ENCODE peak calls at places on chromosomes 13 and 19, in six cellular contexts. M is heart right ventricle, R is neural progenitor cell, J is endothelial cell of umbilical vein, Q is heart left ventricle, B is AG04450. Y is an unnamed sample.

GRCh38 chr13:99227331-99227900 is 26.8 kb downstream of the UBAC2 start:
- DNase-seq in M (no peak), R (no peak), J (no peak), Q (no peak), B (no peak), Y (no peak)

GRCh38 chr13:28488376-28489005 is 6.4 kb downstream of the FLT1 start:
- DNase-seq in M (no peak), R (no peak), J (no peak), Q (no peak), B (no peak), Y (no peak)

GRCh38 chr19:38665950-38666661 is 18.7 kb downstream of the ACTN4 start:
- DNase-seq in M (peak), R (peak), J (peak), Q (peak), B (no peak), Y (no peak)

GRCh38 chr19:4083677-4084546 is 17.2 kb upstream of the ZBTB7A start:
- DNase-seq in M (peak), R (no peak), J (no peak), Q (no peak), B (no peak), Y (peak)

GRCh38 chr13:52892925-52893324 is 44.5 kb upstream of the PCDH8 start:
- DNase-seq in M (no peak), R (no peak), J (no peak), Q (no peak), B (no peak), Y (no peak)

GRCh38 chr19:19820774-19821315 is 705 bp downstream of the ZNF506 start:
- DNase-seq in M (no peak), R (no peak), J (no peak), Q (no peak), B (no peak), Y (peak)

GRCh38 chr13:97133955-97134354 is 88.2 kb upstream of the MBNL2 start:
- DNase-seq in M (no peak), R (no peak), J (no peak), Q (no peak), B (no peak), Y (no peak)

GRCh38 chr13:100694722-100695644 is 20.4 kb upstream of the TMTC4 start:
- DNase-seq in M (no peak), R (peak), J (peak), Q (no peak), B (no peak), Y (peak)

GRCh38 chr19:35458821-35459391 is 10.8 kb downstream of the FFAR2 start:
- DNase-seq in M (no peak), R (no peak), J (peak), Q (no peak), B (no peak), Y (no peak)

GRCh38 chr13:113147206-113147605 is 11.2 kb upstream of the PROZ start:
- DNase-seq in M (no peak), R (no peak), J (no peak), Q (no peak), B (no peak), Y (no peak)

GRCh38 chr19:4715529-4716221 is 8.0 kb downstream of the DPP9 start:
- DNase-seq in M (no peak), R (no peak), J (no peak), Q (no peak), B (no peak), Y (no peak)

GRCh38 chr19:4197625-4198466 is 15.4 kb downstream of the ANKRD24 start:
- DNase-seq in M (no peak), R (peak), J (no peak), Q (no peak), B (no peak), Y (no peak)

GRCh38 chr13:32164622-32165268 is 133.2 kb downstream of the FRY start:
- DNase-seq in M (no peak), R (peak), J (peak), Q (peak), B (peak), Y (peak)

GRCh38 chr19:2524840-2525723 is 49.2 kb downstream of the GADD45B start:
- DNase-seq in M (no peak), R (no peak), J (no peak), Q (no peak), B (no peak), Y (peak)

GRCh38 chr19:45469835-45470146 is 2.0 kb downstream of the FOSB start:
- DNase-seq in M (no peak), R (no peak), J (no peak), Q (no peak), B (no peak), Y (peak)

GRCh38 chr13:74444877-74445479 is 310.8 kb upstream of the KLF12 start:
- DNase-seq in M (no peak), R (no peak), J (no peak), Q (no peak), B (no peak), Y (peak)

GRCh38 chr13:71758823-71759222 is 108.2 kb downstream of the DACH1 start:
- DNase-seq in M (no peak), R (no peak), J (peak), Q (no peak), B (no peak), Y (no peak)

GRCh38 chr13:71759506-71760225 is 107.3 kb downstream of the DACH1 start:
- DNase-seq in M (no peak), R (peak), J (no peak), Q (no peak), B (no peak), Y (no peak)

GRCh38 chr13:71760226-71760591 is 106.8 kb downstream of the DACH1 start:
- DNase-seq in M (no peak), R (no peak), J (no peak), Q (no peak), B (no peak), Y (no peak)

GRCh38 chr13:71751074-71751473 is 115.9 kb downstream of the DACH1 start:
- DNase-seq in M (no peak), R (no peak), J (no peak), Q (no peak), B (no peak), Y (no peak)

DNA sequence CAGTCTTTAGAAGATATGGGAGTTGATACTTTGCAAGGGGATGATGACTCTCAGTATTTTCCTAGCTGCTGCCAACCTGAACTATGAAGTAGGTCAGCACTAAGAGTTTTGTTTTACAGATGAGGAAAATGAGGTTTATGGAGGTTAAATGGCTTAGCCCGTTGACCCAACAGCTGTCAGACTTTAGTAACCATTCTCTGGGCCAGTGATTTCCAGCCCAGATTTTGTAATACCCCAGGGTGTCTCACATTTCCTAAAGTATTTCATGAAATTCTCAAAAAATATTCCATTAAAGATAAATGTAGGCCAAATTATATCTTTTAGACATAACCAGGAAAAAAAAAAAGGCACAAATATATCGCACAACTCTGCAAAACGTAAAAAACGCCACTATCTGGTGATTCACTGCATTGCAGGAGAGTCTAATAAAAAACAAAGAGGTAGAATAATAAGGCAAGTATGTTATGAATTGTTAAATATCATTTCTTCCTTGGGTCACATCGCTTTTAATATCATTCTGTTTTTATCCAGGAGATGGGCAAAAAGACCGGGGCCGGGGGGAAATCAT is 112.5 kb downstream of the DACH1 start:
- DNase-seq in M (peak), R (no peak), J (no peak), Q (peak), B (no peak), Y (peak)
- TF ChIP-seq CTCF in M (peak), R (peak), J (no peak), Q (peak), B (no peak), Y (peak)

GRCh38 chr19:50696065-50696425 is 23.6 kb downstream of the SHANK1 start:
- DNase-seq in M (no peak), R (no peak), J (no peak), Q (no peak), B (no peak), Y (no peak)

GRCh38 chr19:50697414-50698124 is 22.0 kb downstream of the SHANK1 start:
- DNase-seq in M (no peak), R (no peak), J (no peak), Q (no peak), B (no peak), Y (no peak)

GRCh38 chr19:50693064-50693975 is 26.3 kb downstream of the SHANK1 start:
- DNase-seq in M (no peak), R (peak), J (no peak), Q (no peak), B (no peak), Y (no peak)

GRCh38 chr19:50695251-50696064 is 24.1 kb downstream of the SHANK1 start:
- DNase-seq in M (no peak), R (peak), J (no peak), Q (no peak), B (no peak), Y (no peak)

DNA sequence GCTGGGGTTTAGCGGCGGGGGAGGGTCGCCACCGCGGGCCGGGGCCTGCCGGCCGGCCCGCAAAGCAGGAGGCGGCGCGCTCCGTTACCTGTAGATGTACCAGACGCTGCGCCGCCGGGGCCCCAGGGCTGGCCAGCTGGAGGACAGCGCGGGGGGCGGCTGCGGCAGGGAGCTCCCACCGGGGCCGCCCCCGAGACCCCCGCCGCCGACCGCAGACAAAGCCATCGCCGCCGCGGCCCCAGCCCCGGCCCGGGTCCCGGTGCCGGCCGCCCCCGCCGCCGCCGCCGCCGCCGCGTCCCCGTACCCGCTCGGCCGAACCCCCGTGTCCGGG is 24.8 kb downstream of the SHANK1 start:
- DNase-seq in M (no peak), R (no peak), J (no peak), Q (no peak), B (no peak), Y (no peak)
- H3K4me3 ChIP-seq in M (no peak), R (peak), J (no peak), Q (no peak), B (no peak), Y (no peak)

GRCh38 chr13:40564342-40564997 is 102.0 kb downstream of the FOXO1 start:
- DNase-seq in M (no peak), R (no peak), J (peak), Q (no peak), B (no peak), Y (peak)
- TF ChIP-seq CTCF in M (peak), R (no peak), J (peak), Q (no peak), B (no peak), Y (peak)

GRCh38 chr19:33292595-33293254 is 9.6 kb downstream of the CEBPA start:
- DNase-seq in M (no peak), R (no peak), J (no peak), Q (no peak), B (no peak), Y (no peak)
- H3K4me3 ChIP-seq in M (no peak), R (no peak), J (no peak), Q (no peak), B (no peak), Y (no peak)

GRCh38 chr19:23286477-23286876 is 36.3 kb upstream of the ZNF724 start:
- DNase-seq in M (no peak), R (peak), J (no peak), Q (no peak), B (no peak), Y (no peak)
- TF ChIP-seq CTCF in M (no peak), R (peak), J (peak), Q (no peak), B (peak), Y (peak)

DNA sequence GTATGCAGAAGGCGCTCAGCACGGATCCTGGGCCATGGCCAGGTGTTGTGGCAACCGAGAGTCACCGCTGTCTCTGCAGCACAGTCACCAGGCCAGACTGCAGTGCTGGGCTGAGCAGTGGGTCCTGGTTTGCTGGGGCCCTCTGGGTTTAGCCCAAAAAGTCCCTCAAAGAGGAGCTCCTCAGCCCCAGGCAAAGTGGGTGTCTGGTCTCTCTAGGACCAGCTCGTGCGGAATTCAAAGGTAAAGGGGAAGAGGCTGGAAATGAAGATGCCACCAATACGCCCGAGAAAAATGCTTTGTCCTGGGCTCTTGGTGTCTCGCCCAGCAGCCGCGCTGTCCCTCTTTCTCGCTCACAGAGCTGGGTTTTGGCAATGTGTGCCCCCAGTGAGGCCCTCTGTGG is 38.5 kb upstream of the ANKRD10 start:
- DNase-seq in M (no peak), R (no peak), J (no peak), Q (no peak), B (no peak), Y (no peak)
- H3K4me3 ChIP-seq in M (no peak), R (no peak), J (no peak), Q (no peak), B (no peak), Y (no peak)

GRCh38 chr13:108115739-108116138 is 99.6 kb downstream of the LIG4 start:
- DNase-seq in M (no peak), R (no peak), J (no peak), Q (no peak), B (no peak), Y (no peak)

GRCh38 chr13:108120332-108120731 is 95.0 kb downstream of the LIG4 start:
- DNase-seq in M (no peak), R (no peak), J (no peak), Q (no peak), B (no peak), Y (no peak)

GRCh38 chr13:108121406-108121805 is 93.9 kb downstream of the LIG4 start:
- DNase-seq in M (no peak), R (no peak), J (no peak), Q (no peak), B (no peak), Y (no peak)
- TF ChIP-seq CTCF in M (no peak), R (no peak), J (no peak), Q (no peak), B (no peak), Y (no peak)

GRCh38 chr19:10295847-10296591 is 6.3 kb downstream of the ICAM5 start:
- DNase-seq in M (no peak), R (peak), J (no peak), Q (no peak), B (no peak), Y (no peak)
- H3K4me3 ChIP-seq in M (peak), R (peak), J (no peak), Q (peak), B (no peak), Y (peak)

GRCh38 chr19:17391371-17392151 is 2.4 kb downstream of the CCDC194 start:
- DNase-seq in M (no peak), R (peak), J (no peak), Q (no peak), B (no peak), Y (no peak)
- TF ChIP-seq CTCF in M (no peak), R (no peak), J (no peak), Q (no peak), B (no peak), Y (no peak)

DNA sequence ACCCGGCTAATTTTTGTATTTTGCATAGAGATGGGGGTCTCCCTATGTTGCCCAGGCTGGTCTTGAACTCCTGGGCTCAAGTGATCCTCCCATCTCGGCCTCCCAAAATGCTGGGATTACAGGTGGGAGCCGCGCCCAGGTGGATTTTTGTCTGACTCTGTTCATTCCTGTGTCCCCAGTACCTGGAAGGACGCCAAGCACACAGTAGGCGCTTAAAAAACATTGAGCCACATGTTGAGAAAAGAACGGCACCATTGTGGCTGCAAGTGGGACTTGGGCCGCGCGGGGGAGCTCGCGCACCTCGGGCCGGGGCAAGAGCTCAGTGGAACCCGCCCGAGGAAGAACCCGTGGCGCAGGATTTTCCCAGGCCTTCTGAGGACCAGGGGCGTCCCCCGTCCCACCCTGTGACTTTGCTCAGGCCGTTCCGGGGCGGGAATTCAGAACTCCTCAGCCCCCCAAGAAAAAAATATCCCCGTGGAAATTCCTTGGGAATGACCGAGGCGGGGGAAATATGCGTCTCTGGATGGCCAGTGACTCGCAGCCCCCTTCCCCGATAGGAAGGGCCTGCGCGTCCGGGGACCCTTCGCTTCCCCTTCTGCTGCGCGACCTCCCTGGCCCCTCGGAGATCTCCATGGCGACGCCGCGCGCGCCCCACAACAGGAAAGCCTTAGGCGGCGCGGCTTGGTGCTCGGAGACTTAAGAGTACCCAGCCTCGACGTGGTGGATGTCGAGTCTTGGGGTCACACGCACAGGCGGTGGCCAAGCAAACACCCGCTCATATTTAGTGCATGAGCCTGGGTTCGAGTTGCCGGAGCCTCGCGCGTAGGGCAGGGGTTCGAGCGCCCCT is 1.4 kb upstream of the ICAM1 start:
- DNase-seq in M (peak), R (peak), J (peak), Q (peak), B (no peak), Y (peak)
- H3K4me3 ChIP-seq in M (peak), R (peak), J (no peak), Q (peak), B (no peak), Y (peak)